ENCODE peak calls at places on chromosomes 4 and X, in nine cellular contexts. One of them, this sample, is unnamed.

GRCh38 chr4:112279025-112279881 is 6.5 kb downstream of the TIFA start:
- DNase-seq in T-helper 17 cell: no peak
- DNase-seq in left cardiac atrium: no peak
- DNase-seq in Calu3: no peak
- DNase-seq in iPS-NIHi11: no peak
- DNase-seq in neuronal stem cell: no peak
- DNase-seq in activated T-cell treated with anti-CD3 and anti-CD28 coated beads, Interleukin-2, amount 50 U/mL, for 48 hours: no peak
- DNase-seq in activated CD4-positive, alpha-beta T cell treated with anti-CD3 and anti-CD28 coated beads for 4 hours: no peak
- DNase-seq in NCI-H1105: no peak
- DNase-seq in this sample: no peak

GRCh38 chr4:82891728-82892466 is 944 bp upstream of the SEC31A start:
- DNase-seq in T-helper 17 cell: no peak
- DNase-seq in left cardiac atrium: no peak
- DNase-seq in Calu3: no peak
- DNase-seq in iPS-NIHi11: no peak
- DNase-seq in neuronal stem cell: no peak
- DNase-seq in activated T-cell treated with anti-CD3 and anti-CD28 coated beads, Interleukin-2, amount 50 U/mL, for 48 hours: no peak
- DNase-seq in activated CD4-positive, alpha-beta T cell treated with anti-CD3 and anti-CD28 coated beads for 4 hours: no peak
- DNase-seq in NCI-H1105: no peak
- DNase-seq in this sample: no peak

GRCh38 chr4:34814266-34814665 is 1430.0 kb downstream of the ARAP2 start:
- DNase-seq in T-helper 17 cell: no peak
- DNase-seq in left cardiac atrium: no peak
- DNase-seq in Calu3: no peak
- DNase-seq in iPS-NIHi11: no peak
- DNase-seq in neuronal stem cell: no peak
- DNase-seq in activated T-cell treated with anti-CD3 and anti-CD28 coated beads, Interleukin-2, amount 50 U/mL, for 48 hours: no peak
- DNase-seq in activated CD4-positive, alpha-beta T cell treated with anti-CD3 and anti-CD28 coated beads for 4 hours: no peak
- DNase-seq in NCI-H1105: no peak
- DNase-seq in this sample: no peak

GRCh38 chrX:98607739-98608138 is 1724.0 kb downstream of the RPA4 start:
- DNase-seq in T-helper 17 cell: no peak
- DNase-seq in left cardiac atrium: no peak
- DNase-seq in Calu3: no peak
- DNase-seq in iPS-NIHi11: peak; percentile 1
- DNase-seq in neuronal stem cell: no peak
- DNase-seq in activated T-cell treated with anti-CD3 and anti-CD28 coated beads, Interleukin-2, amount 50 U/mL, for 48 hours: no peak
- DNase-seq in activated CD4-positive, alpha-beta T cell treated with anti-CD3 and anti-CD28 coated beads for 4 hours: no peak
- DNase-seq in NCI-H1105: no peak
- DNase-seq in this sample: no peak

GRCh38 chr4:16573181-16573580 is 325.3 kb downstream of the LDB2 start:
- DNase-seq in T-helper 17 cell: no peak
- DNase-seq in left cardiac atrium: no peak
- DNase-seq in Calu3: no peak
- DNase-seq in iPS-NIHi11: no peak
- DNase-seq in neuronal stem cell: no peak
- DNase-seq in activated T-cell treated with anti-CD3 and anti-CD28 coated beads, Interleukin-2, amount 50 U/mL, for 48 hours: no peak
- DNase-seq in activated CD4-positive, alpha-beta T cell treated with anti-CD3 and anti-CD28 coated beads for 4 hours: no peak
- DNase-seq in NCI-H1105: no peak
- DNase-seq in this sample: no peak

GRCh38 chr4:185115827-185116232 is 27.2 kb upstream of the SLC25A4 start:
- DNase-seq in T-helper 17 cell: no peak
- DNase-seq in left cardiac atrium: peak; percentile 79
- DNase-seq in Calu3: peak; percentile 55
- DNase-seq in iPS-NIHi11: peak; percentile 73
- DNase-seq in neuronal stem cell: no peak
- DNase-seq in activated T-cell treated with anti-CD3 and anti-CD28 coated beads, Interleukin-2, amount 50 U/mL, for 48 hours: no peak
- DNase-seq in activated CD4-positive, alpha-beta T cell treated with anti-CD3 and anti-CD28 coated beads for 4 hours: no peak
- DNase-seq in NCI-H1105: peak; percentile 65
- DNase-seq in this sample: peak; percentile 73

GRCh38 chr4:110503588-110504435 is 27.9 kb downstream of the ENPEP start:
- DNase-seq in T-helper 17 cell: no peak
- DNase-seq in left cardiac atrium: no peak
- DNase-seq in Calu3: no peak
- DNase-seq in iPS-NIHi11: no peak
- DNase-seq in neuronal stem cell: no peak
- DNase-seq in activated T-cell treated with anti-CD3 and anti-CD28 coated beads, Interleukin-2, amount 50 U/mL, for 48 hours: no peak
- DNase-seq in activated CD4-positive, alpha-beta T cell treated with anti-CD3 and anti-CD28 coated beads for 4 hours: no peak
- DNase-seq in NCI-H1105: no peak
- DNase-seq in this sample: no peak

GRCh38 chrX:16320765-16321355 is 153.6 kb downstream of the MAGEB17 start:
- DNase-seq in T-helper 17 cell: no peak
- DNase-seq in left cardiac atrium: no peak
- DNase-seq in Calu3: no peak
- DNase-seq in iPS-NIHi11: no peak
- DNase-seq in neuronal stem cell: no peak
- DNase-seq in activated T-cell treated with anti-CD3 and anti-CD28 coated beads, Interleukin-2, amount 50 U/mL, for 48 hours: no peak
- DNase-seq in activated CD4-positive, alpha-beta T cell treated with anti-CD3 and anti-CD28 coated beads for 4 hours: no peak
- DNase-seq in NCI-H1105: no peak
- DNase-seq in this sample: no peak

GRCh38 chrX:22041931-22042530 is 9.9 kb downstream of the PHEX start:
- DNase-seq in T-helper 17 cell: no peak
- DNase-seq in left cardiac atrium: no peak
- DNase-seq in Calu3: no peak
- DNase-seq in iPS-NIHi11: no peak
- DNase-seq in neuronal stem cell: no peak
- DNase-seq in activated T-cell treated with anti-CD3 and anti-CD28 coated beads, Interleukin-2, amount 50 U/mL, for 48 hours: no peak
- DNase-seq in activated CD4-positive, alpha-beta T cell treated with anti-CD3 and anti-CD28 coated beads for 4 hours: no peak
- DNase-seq in NCI-H1105: no peak
- DNase-seq in this sample: no peak

GRCh38 chr4:87938746-87939145 is 36.8 kb upstream of the SPP1 start:
- DNase-seq in T-helper 17 cell: no peak
- DNase-seq in left cardiac atrium: no peak
- DNase-seq in Calu3: no peak
- DNase-seq in iPS-NIHi11: no peak
- DNase-seq in neuronal stem cell: no peak
- DNase-seq in activated T-cell treated with anti-CD3 and anti-CD28 coated beads, Interleukin-2, amount 50 U/mL, for 48 hours: no peak
- DNase-seq in activated CD4-positive, alpha-beta T cell treated with anti-CD3 and anti-CD28 coated beads for 4 hours: no peak
- DNase-seq in NCI-H1105: no peak
- DNase-seq in this sample: no peak

GRCh38 chrX:67720344-67720743 is 176.5 kb downstream of the AR start:
- DNase-seq in T-helper 17 cell: no peak
- DNase-seq in left cardiac atrium: no peak
- DNase-seq in Calu3: no peak
- DNase-seq in iPS-NIHi11: no peak
- DNase-seq in neuronal stem cell: no peak
- DNase-seq in activated T-cell treated with anti-CD3 and anti-CD28 coated beads, Interleukin-2, amount 50 U/mL, for 48 hours: no peak
- DNase-seq in activated CD4-positive, alpha-beta T cell treated with anti-CD3 and anti-CD28 coated beads for 4 hours: no peak
- DNase-seq in NCI-H1105: no peak
- DNase-seq in this sample: no peak

GRCh38 chr4:18686338-18687039 is 664.9 kb upstream of the LCORL start:
- DNase-seq in T-helper 17 cell: no peak
- DNase-seq in left cardiac atrium: no peak
- DNase-seq in Calu3: no peak
- DNase-seq in iPS-NIHi11: no peak
- DNase-seq in neuronal stem cell: no peak
- DNase-seq in activated T-cell treated with anti-CD3 and anti-CD28 coated beads, Interleukin-2, amount 50 U/mL, for 48 hours: no peak
- DNase-seq in activated CD4-positive, alpha-beta T cell treated with anti-CD3 and anti-CD28 coated beads for 4 hours: no peak
- DNase-seq in NCI-H1105: no peak
- DNase-seq in this sample: no peak

GRCh38 chr4:173411106-173411703 is 12.3 kb upstream of the SCRG1 start:
- DNase-seq in T-helper 17 cell: no peak
- DNase-seq in left cardiac atrium: no peak
- DNase-seq in Calu3: no peak
- DNase-seq in iPS-NIHi11: no peak
- DNase-seq in neuronal stem cell: no peak
- DNase-seq in activated T-cell treated with anti-CD3 and anti-CD28 coated beads, Interleukin-2, amount 50 U/mL, for 48 hours: no peak
- DNase-seq in activated CD4-positive, alpha-beta T cell treated with anti-CD3 and anti-CD28 coated beads for 4 hours: no peak
- DNase-seq in NCI-H1105: no peak
- DNase-seq in this sample: no peak